ENCODE peak calls at places on chromosomes 1 and 21, in eight cellular contexts. F, Y, T, O, S, A, X and R are unnamed samples.

GRCh38 chr1:91600431-91601330 is 100.0 kb downstream of the CDC7 start:
- DNase-seq in F (no peak), Y (no peak), T (no peak), O (no peak), S (no peak), A (no peak), X (no peak), R (no peak)

GRCh38 chr1:167819849-167820683 is 93.9 kb downstream of the ADCY10 start:
- DNase-seq in F (peak; percentile 86), Y (peak; percentile 65), T (peak; percentile 65), O (peak; percentile 92), S (peak; percentile 64), A (no peak), X (no peak), R (peak; percentile 84)

GRCh38 chr1:247373721-247374141 is 42.1 kb upstream of the ZNF496 start:
- DNase-seq in F (peak; percentile 73), Y (peak; percentile 46), T (peak; percentile 31), O (peak; percentile 38), S (no peak), A (no peak), X (peak; percentile 6), R (no peak)

GRCh38 chr21:26918318-26919065 is 48.4 kb downstream of the ADAMTS5 start:
- DNase-seq in F (no peak), Y (no peak), T (no peak), O (no peak), S (no peak), A (no peak), X (no peak), R (no peak)

GRCh38 chr21:46459356-46460112 is 843 bp downstream of the DIP2A start:
- DNase-seq in F (peak; percentile 81), Y (peak; percentile 55), T (no peak), O (no peak), S (peak; percentile 31), A (no peak), X (no peak), R (no peak)

GRCh38 chr1:66265268-66265667 is 268.7 kb upstream of the SGIP1 start:
- DNase-seq in F (no peak), Y (no peak), T (no peak), O (no peak), S (no peak), A (no peak), X (no peak), R (no peak)

GRCh38 chr1:212230329-212230728 is 54.9 kb upstream of the PPP2R5A start:
- DNase-seq in F (no peak), Y (no peak), T (no peak), O (no peak), S (no peak), A (no peak), X (no peak), R (no peak)

GRCh38 chr1:167860231-167860923 is 53.6 kb downstream of the ADCY10 start:
- DNase-seq in F (no peak), Y (no peak), T (no peak), O (no peak), S (no peak), A (no peak), X (no peak), R (no peak)

GRCh38 chr1:9453375-9454093 is 85.7 kb upstream of the SLC25A33 start:
- DNase-seq in F (no peak), Y (no peak), T (no peak), O (peak; percentile 40), S (no peak), A (no peak), X (no peak), R (no peak)

GRCh38 chr1:36155560-36156328 is at the start of gene MAP7D1:
- DNase-seq in F (peak; percentile 96), Y (peak; percentile 89), T (peak; percentile 73), O (peak; percentile 94), S (peak; percentile 81), A (no peak), X (peak; percentile 57), R (peak; percentile 92)

GRCh38 chr1:237677979-237678378 is 212.7 kb downstream of the ZP4 start:
- DNase-seq in F (no peak), Y (no peak), T (no peak), O (peak; percentile 21), S (no peak), A (no peak), X (no peak), R (no peak)

GRCh38 chr1:98661544-98662353 is at the start of gene SNX7:
- DNase-seq in F (peak; percentile 91), Y (peak; percentile 89), T (peak; percentile 23), O (peak; percentile 97), S (peak; percentile 82), A (no peak), X (peak; percentile 71), R (peak; percentile 88)

GRCh38 chr1:22895357-22895756 is 77.3 kb downstream of the LACTBL1 start:
- DNase-seq in F (no peak), Y (no peak), T (no peak), O (no peak), S (no peak), A (no peak), X (no peak), R (no peak)

GRCh38 chr1:167683226-167683625 is 38.6 kb upstream of the MPZL1 start:
- DNase-seq in F (no peak), Y (no peak), T (no peak), O (no peak), S (no peak), A (no peak), X (no peak), R (no peak)

GRCh38 chr1:24892188-24893153 is 37.6 kb downstream of the RUNX3 start:
- DNase-seq in F (peak; percentile 36), Y (peak; percentile 3), T (no peak), O (no peak), S (no peak), A (peak; percentile 55), X (no peak), R (peak; percentile 30)

GRCh38 chr1:91520940-91521507 is 20.4 kb downstream of the CDC7 start:
- DNase-seq in F (no peak), Y (no peak), T (no peak), O (no peak), S (no peak), A (no peak), X (no peak), R (no peak)

GRCh38 chr21:26391166-26391565 is 181.9 kb downstream of the CYYR1 start:
- DNase-seq in F (no peak), Y (no peak), T (no peak), O (no peak), S (no peak), A (no peak), X (no peak), R (no peak)

GRCh38 chr1:5711079-5711478 is 281.1 kb downstream of the NPHP4 start:
- DNase-seq in F (peak; percentile 40), Y (no peak), T (no peak), O (no peak), S (no peak), A (no peak), X (no peak), R (no peak)

DNA sequence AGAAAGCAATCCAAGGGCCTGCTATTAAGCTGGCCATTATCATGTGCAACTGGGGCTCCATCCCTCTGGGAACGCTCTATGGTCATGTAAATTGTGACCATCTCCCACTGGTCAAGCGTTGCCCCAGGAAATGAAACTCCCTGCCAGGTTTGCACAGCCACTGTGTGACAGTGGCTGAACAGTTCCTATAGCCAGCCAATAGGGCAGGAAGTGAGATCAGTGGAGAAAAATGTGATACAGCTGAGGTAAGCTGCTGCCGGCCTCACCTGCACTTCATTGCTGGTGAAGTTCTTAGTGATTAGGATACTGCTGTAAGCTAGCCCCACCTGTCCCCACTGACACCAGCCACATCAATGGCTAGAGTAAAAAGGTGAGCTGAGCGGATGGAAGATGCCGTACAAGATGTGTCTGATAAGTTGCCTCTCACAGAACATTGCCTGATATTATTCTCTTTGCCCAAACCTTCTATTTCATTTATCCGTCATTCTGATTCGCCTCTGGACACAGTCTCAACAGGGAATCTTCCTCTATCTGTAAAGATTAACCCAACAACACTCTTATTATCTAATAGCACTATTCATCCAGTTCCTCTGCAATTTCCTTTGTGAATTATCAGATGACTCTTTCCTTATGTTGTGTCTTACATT is 38.4 kb upstream of the CDC42BPA start:
- DNase-seq in F (no peak), Y (peak; percentile 21), T (no peak), O (no peak), S (no peak), A (no peak), X (peak; percentile 33), R (no peak)
- TF ChIP-seq POLR2AphosphoS5 in F (no peak), Y (no peak), T (no peak), O (no peak), S (no peak), A (no peak), X (no peak), R (no peak)

DNA sequence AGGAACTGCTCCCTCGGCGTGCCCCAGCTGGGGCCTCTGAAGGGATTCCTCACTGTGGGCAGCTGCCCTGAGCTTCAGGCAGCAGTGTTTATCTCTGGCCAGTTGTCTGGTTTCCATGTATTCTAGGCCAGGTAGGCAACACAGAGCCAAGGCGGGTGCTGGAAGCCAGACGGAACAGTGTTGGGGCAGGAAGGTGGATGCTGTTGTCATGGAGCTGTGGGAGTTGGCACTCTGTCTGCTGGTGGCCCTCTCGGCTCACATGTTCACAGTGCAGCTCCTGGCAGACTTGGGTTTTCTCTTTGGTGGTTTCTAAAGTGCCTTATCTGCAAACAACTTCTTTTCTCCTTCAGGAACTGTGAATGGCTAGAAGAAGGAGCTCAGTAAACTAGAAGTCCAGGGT is 19.0 kb downstream of the NECAP2 start:
- DNase-seq in F (no peak), Y (no peak), T (no peak), O (no peak), S (no peak), A (no peak), X (no peak), R (no peak)
- TF ChIP-seq POLR2AphosphoS5 in F (no peak), Y (no peak), T (no peak), O (no peak), S (no peak), A (no peak), X (no peak), R (no peak)

GRCh38 chr1:32249831-32250525 is 1.1 kb upstream of the LCK start:
- DNase-seq in F (peak; percentile 67), Y (peak; percentile 79), T (peak; percentile 72), O (no peak), S (no peak), A (no peak), X (peak; percentile 91), R (peak; percentile 67)

GRCh38 chr1:32247983-32248889 is 1.2 kb downstream of the FAM167B start:
- DNase-seq in F (peak; percentile 90), Y (peak; percentile 92), T (peak; percentile 68), O (peak; percentile 91), S (peak; percentile 69), A (no peak), X (peak; percentile 59), R (peak; percentile 92)

GRCh38 chr1:32250893-32251716 is at the start of gene LCK:
- DNase-seq in F (no peak), Y (peak; percentile 42), T (no peak), O (no peak), S (no peak), A (no peak), X (no peak), R (no peak)

GRCh38 chr1:32247452-32247851 is 430 bp downstream of the FAM167B start:
- DNase-seq in F (peak; percentile 65), Y (no peak), T (no peak), O (no peak), S (no peak), A (no peak), X (no peak), R (peak; percentile 66)

GRCh38 chr1:32246888-32247273 is at the start of gene FAM167B:
- DNase-seq in F (peak; percentile 77), Y (peak; percentile 12), T (no peak), O (no peak), S (no peak), A (no peak), X (no peak), R (peak; percentile 72)
- TF ChIP-seq POLR2AphosphoS5 in F (no peak), Y (peak; percentile 44), T (no peak), O (no peak), S (peak; percentile 51), A (peak; percentile 65), X (no peak), R (no peak)

GRCh38 chr1:108569097-108569728 is 9.3 kb downstream of the EEIG2 start:
- DNase-seq in F (no peak), Y (no peak), T (no peak), O (no peak), S (no peak), A (no peak), X (no peak), R (no peak)
- TF ChIP-seq POLR2AphosphoS5 in F (no peak), Y (no peak), T (no peak), O (no peak), S (no peak), A (no peak), X (no peak), R (no peak)